ENCODE peak calls at places on chromosomes 7 and 10, in ten cellular contexts. One of them, this sample, is unnamed.

GRCh38 chr7:54664235-54665228 is 94.5 kb downstream of the SEC61G start:
- DNase-seq in cardiac muscle cell: peak; percentile 81
- DNase-seq in GM06990: peak; percentile 11
- DNase-seq in mucosa of descending colon: peak; percentile 77
- DNase-seq in stomach: peak; percentile 31
- DNase-seq in K562: peak; percentile 16
- DNase-seq in SK-N-MC: no peak
- DNase-seq in neural progenitor cell: peak; percentile 88
- DNase-seq in OCI-LY7: peak; percentile 1
- DNase-seq in PC-3: peak; percentile 69
- DNase-seq in this sample: peak; percentile 73

GRCh38 chr10:28678687-28679457 is 1.6 kb downstream of the BAMBI start:
- DNase-seq in cardiac muscle cell: peak; percentile 58
- DNase-seq in GM06990: no peak
- DNase-seq in mucosa of descending colon: no peak
- DNase-seq in stomach: no peak
- DNase-seq in K562: peak; percentile 46
- DNase-seq in SK-N-MC: no peak
- DNase-seq in neural progenitor cell: peak; percentile 47
- DNase-seq in OCI-LY7: peak; percentile 47
- DNase-seq in PC-3: peak; percentile 25
- DNase-seq in this sample: no peak

GRCh38 chr10:34713875-34714274 is 101.2 kb downstream of the PARD3 start:
- DNase-seq in cardiac muscle cell: no peak
- DNase-seq in GM06990: no peak
- DNase-seq in mucosa of descending colon: no peak
- DNase-seq in stomach: no peak
- DNase-seq in K562: no peak
- DNase-seq in SK-N-MC: no peak
- DNase-seq in neural progenitor cell: no peak
- DNase-seq in OCI-LY7: no peak
- DNase-seq in PC-3: peak; percentile 99
- DNase-seq in this sample: no peak

GRCh38 chr7:79823246-79823951 is 311.2 kb upstream of the GNAI1 start:
- DNase-seq in cardiac muscle cell: no peak
- DNase-seq in GM06990: no peak
- DNase-seq in mucosa of descending colon: no peak
- DNase-seq in stomach: no peak
- DNase-seq in K562: no peak
- DNase-seq in SK-N-MC: no peak
- DNase-seq in neural progenitor cell: no peak
- DNase-seq in OCI-LY7: no peak
- DNase-seq in PC-3: no peak
- DNase-seq in this sample: no peak

GRCh38 chr7:114979388-114979787 is 57.5 kb downstream of the MDFIC start:
- DNase-seq in cardiac muscle cell: no peak
- DNase-seq in GM06990: no peak
- DNase-seq in mucosa of descending colon: no peak
- DNase-seq in stomach: peak; percentile 61
- DNase-seq in K562: no peak
- DNase-seq in SK-N-MC: no peak
- DNase-seq in neural progenitor cell: no peak
- DNase-seq in OCI-LY7: no peak
- DNase-seq in PC-3: peak; percentile 83
- DNase-seq in this sample: no peak

GRCh38 chr10:32160866-32161265 is 104.6 kb upstream of the KIF5B start:
- DNase-seq in cardiac muscle cell: no peak
- DNase-seq in GM06990: no peak
- DNase-seq in mucosa of descending colon: no peak
- DNase-seq in stomach: no peak
- DNase-seq in K562: no peak
- DNase-seq in SK-N-MC: no peak
- DNase-seq in neural progenitor cell: no peak
- DNase-seq in OCI-LY7: no peak
- DNase-seq in PC-3: no peak
- DNase-seq in this sample: no peak

GRCh38 chr10:88154596-88155250 is 291.3 kb downstream of the PTEN start:
- DNase-seq in cardiac muscle cell: no peak
- DNase-seq in GM06990: no peak
- DNase-seq in mucosa of descending colon: no peak
- DNase-seq in stomach: no peak
- DNase-seq in K562: no peak
- DNase-seq in SK-N-MC: no peak
- DNase-seq in neural progenitor cell: no peak
- DNase-seq in OCI-LY7: no peak
- DNase-seq in PC-3: no peak
- DNase-seq in this sample: no peak

GRCh38 chr10:3357729-3358128 is 185.1 kb upstream of the PITRM1 start:
- DNase-seq in cardiac muscle cell: no peak
- DNase-seq in GM06990: no peak
- DNase-seq in mucosa of descending colon: no peak
- DNase-seq in stomach: no peak
- DNase-seq in K562: no peak
- DNase-seq in SK-N-MC: no peak
- DNase-seq in neural progenitor cell: no peak
- DNase-seq in OCI-LY7: no peak
- DNase-seq in PC-3: no peak
- DNase-seq in this sample: no peak

GRCh38 chr7:120554960-120555571 is 282.1 kb downstream of the KCND2 start:
- DNase-seq in cardiac muscle cell: peak; percentile 75
- DNase-seq in GM06990: no peak
- DNase-seq in mucosa of descending colon: no peak
- DNase-seq in stomach: no peak
- DNase-seq in K562: peak; percentile 45
- DNase-seq in SK-N-MC: peak; percentile 72
- DNase-seq in neural progenitor cell: peak; percentile 76
- DNase-seq in OCI-LY7: peak; percentile 39
- DNase-seq in PC-3: peak; percentile 71
- DNase-seq in this sample: no peak

GRCh38 chr7:117062300-117062699 is 109.0 kb downstream of the ST7 start:
- DNase-seq in cardiac muscle cell: no peak
- DNase-seq in GM06990: no peak
- DNase-seq in mucosa of descending colon: no peak
- DNase-seq in stomach: no peak
- DNase-seq in K562: no peak
- DNase-seq in SK-N-MC: no peak
- DNase-seq in neural progenitor cell: no peak
- DNase-seq in OCI-LY7: no peak
- DNase-seq in PC-3: peak; percentile 47
- DNase-seq in this sample: no peak

GRCh38 chr7:40843338-40844026 is 708.7 kb downstream of the SUGCT start:
- DNase-seq in cardiac muscle cell: no peak
- DNase-seq in GM06990: no peak
- DNase-seq in mucosa of descending colon: no peak
- DNase-seq in stomach: no peak
- DNase-seq in K562: no peak
- DNase-seq in SK-N-MC: no peak
- DNase-seq in neural progenitor cell: no peak
- DNase-seq in OCI-LY7: no peak
- DNase-seq in PC-3: no peak
- DNase-seq in this sample: no peak

GRCh38 chr10:30489291-30489823 is 55.4 kb downstream of the MAP3K8 start:
- DNase-seq in cardiac muscle cell: no peak
- DNase-seq in GM06990: no peak
- DNase-seq in mucosa of descending colon: no peak
- DNase-seq in stomach: no peak
- DNase-seq in K562: no peak
- DNase-seq in SK-N-MC: no peak
- DNase-seq in neural progenitor cell: peak; percentile 18
- DNase-seq in OCI-LY7: no peak
- DNase-seq in PC-3: no peak
- DNase-seq in this sample: no peak

GRCh38 chr7:138527746-138528223 is 67.7 kb downstream of the TRIM24 start:
- DNase-seq in cardiac muscle cell: peak; percentile 81
- DNase-seq in GM06990: no peak
- DNase-seq in mucosa of descending colon: no peak
- DNase-seq in stomach: no peak
- DNase-seq in K562: peak; percentile 55
- DNase-seq in SK-N-MC: no peak
- DNase-seq in neural progenitor cell: peak; percentile 2
- DNase-seq in OCI-LY7: peak; percentile 40
- DNase-seq in PC-3: no peak
- DNase-seq in this sample: no peak

GRCh38 chr7:26348987-26349809 is 57.5 kb downstream of the SNX10 start:
- DNase-seq in cardiac muscle cell: no peak
- DNase-seq in GM06990: no peak
- DNase-seq in mucosa of descending colon: no peak
- DNase-seq in stomach: no peak
- DNase-seq in K562: no peak
- DNase-seq in SK-N-MC: peak; percentile 35
- DNase-seq in neural progenitor cell: no peak
- DNase-seq in OCI-LY7: no peak
- DNase-seq in PC-3: peak; percentile 64
- DNase-seq in this sample: no peak

GRCh38 chr7:115574676-115575291 is 455.8 kb downstream of the TFEC start:
- DNase-seq in cardiac muscle cell: no peak
- DNase-seq in GM06990: no peak
- DNase-seq in mucosa of descending colon: no peak
- DNase-seq in stomach: no peak
- DNase-seq in K562: no peak
- DNase-seq in SK-N-MC: no peak
- DNase-seq in neural progenitor cell: peak; percentile 64
- DNase-seq in OCI-LY7: no peak
- DNase-seq in PC-3: no peak
- DNase-seq in this sample: no peak

GRCh38 chr10:77993612-77994011 is 35.7 kb downstream of the POLR3A start:
- DNase-seq in cardiac muscle cell: no peak
- DNase-seq in GM06990: no peak
- DNase-seq in mucosa of descending colon: no peak
- DNase-seq in stomach: no peak
- DNase-seq in K562: no peak
- DNase-seq in SK-N-MC: no peak
- DNase-seq in neural progenitor cell: peak; percentile 53
- DNase-seq in OCI-LY7: no peak
- DNase-seq in PC-3: no peak
- DNase-seq in this sample: no peak

GRCh38 chr10:119025776-119026175 is 3.7 kb upstream of the NANOS1 start:
- DNase-seq in cardiac muscle cell: no peak
- DNase-seq in GM06990: no peak
- DNase-seq in mucosa of descending colon: no peak
- DNase-seq in stomach: peak; percentile 76
- DNase-seq in K562: no peak
- DNase-seq in SK-N-MC: no peak
- DNase-seq in neural progenitor cell: no peak
- DNase-seq in OCI-LY7: no peak
- DNase-seq in PC-3: peak; percentile 6
- DNase-seq in this sample: no peak
- H3K4me3 ChIP-seq in cardiac muscle cell: no peak overlapping the region
- H3K4me3 ChIP-seq in GM06990: no peak overlapping the region
- H3K4me3 ChIP-seq in mucosa of descending colon: no peak overlapping the region
- H3K4me3 ChIP-seq in stomach: no peak overlapping the region
- H3K4me3 ChIP-seq in K562: no peak overlapping the region
- H3K4me3 ChIP-seq in SK-N-MC: no peak overlapping the region
- H3K4me3 ChIP-seq in neural progenitor cell: no peak overlapping the region
- H3K4me3 ChIP-seq in OCI-LY7: no peak overlapping the region
- H3K4me3 ChIP-seq in PC-3: no peak overlapping the region
- H3K4me3 ChIP-seq in this sample: no peak overlapping the region

GRCh38 chr10:7365029-7365750 is 45.6 kb downstream of the SFMBT2 start:
- DNase-seq in cardiac muscle cell: no peak
- DNase-seq in GM06990: no peak
- DNase-seq in mucosa of descending colon: no peak
- DNase-seq in stomach: no peak
- DNase-seq in K562: no peak
- DNase-seq in SK-N-MC: no peak
- DNase-seq in neural progenitor cell: no peak
- DNase-seq in OCI-LY7: no peak
- DNase-seq in PC-3: no peak
- DNase-seq in this sample: no peak
- H3K36me3 ChIP-seq in cardiac muscle cell: no peaks in the 10 kb centered on the region
- H3K36me3 ChIP-seq in GM06990: peaks cover 11% of the 10 kb centered on the region
- H3K36me3 ChIP-seq in mucosa of descending colon: no peaks in the 10 kb centered on the region
- H3K36me3 ChIP-seq in stomach: peaks cover 5% of the 10 kb centered on the region
- H3K36me3 ChIP-seq in K562: peaks cover 82% of the 10 kb centered on the region
- H3K36me3 ChIP-seq in SK-N-MC: no peaks in the 10 kb centered on the region
- H3K36me3 ChIP-seq in neural progenitor cell: peaks cover 6% of the 10 kb centered on the region
- H3K36me3 ChIP-seq in OCI-LY7: peaks cover 91% of the 10 kb centered on the region
- H3K36me3 ChIP-seq in PC-3: no peaks in the 10 kb centered on the region
- H3K36me3 ChIP-seq in this sample: peaks cover 53% of the 10 kb centered on the region

DNA sequence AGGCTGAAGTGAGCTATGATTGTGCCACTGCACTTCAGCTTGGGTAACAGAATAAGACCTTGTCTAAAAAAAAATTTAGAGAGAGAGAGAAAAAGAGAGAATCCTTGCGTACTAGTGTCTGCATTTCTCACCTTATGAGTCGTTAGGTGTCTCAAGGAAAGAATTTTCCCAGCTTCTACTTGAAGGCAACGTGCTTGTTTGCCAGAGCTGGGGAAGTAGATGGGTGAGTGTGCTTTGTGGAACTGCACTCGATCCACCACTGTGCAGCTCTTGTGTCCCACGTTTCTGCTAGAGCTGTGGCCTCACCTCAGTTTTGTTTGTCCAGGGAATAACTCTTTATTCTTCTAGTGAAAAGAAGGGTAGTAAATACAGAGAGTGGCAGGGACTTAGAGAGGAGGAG is 38.9 kb downstream of the HDAC9 start:
- DNase-seq in cardiac muscle cell: no peak
- DNase-seq in GM06990: no peak
- DNase-seq in mucosa of descending colon: no peak
- DNase-seq in stomach: no peak
- DNase-seq in K562: no peak
- DNase-seq in SK-N-MC: no peak
- DNase-seq in neural progenitor cell: no peak
- DNase-seq in OCI-LY7: no peak
- DNase-seq in PC-3: no peak
- DNase-seq in this sample: no peak
- H3K4me3 ChIP-seq in cardiac muscle cell: no peak overlapping the region
- H3K4me3 ChIP-seq in GM06990: no peak overlapping the region
- H3K4me3 ChIP-seq in mucosa of descending colon: no peak overlapping the region
- H3K4me3 ChIP-seq in stomach: no peak overlapping the region
- H3K4me3 ChIP-seq in K562: no peak overlapping the region
- H3K4me3 ChIP-seq in SK-N-MC: no peak overlapping the region
- H3K4me3 ChIP-seq in neural progenitor cell: no peak overlapping the region
- H3K4me3 ChIP-seq in OCI-LY7: peak overlapping the region; percentile 5
- H3K4me3 ChIP-seq in PC-3: no peak overlapping the region
- H3K4me3 ChIP-seq in this sample: no peak overlapping the region

GRCh38 chr10:12179616-12180015 is 16.1 kb downstream of the NUDT5 start:
- DNase-seq in cardiac muscle cell: no peak
- DNase-seq in GM06990: no peak
- DNase-seq in mucosa of descending colon: no peak
- DNase-seq in stomach: no peak
- DNase-seq in K562: no peak
- DNase-seq in SK-N-MC: no peak
- DNase-seq in neural progenitor cell: no peak
- DNase-seq in OCI-LY7: no peak
- DNase-seq in PC-3: no peak
- DNase-seq in this sample: no peak
- H3K36me3 ChIP-seq in cardiac muscle cell: peaks cover 35% of the 10 kb centered on the region
- H3K36me3 ChIP-seq in GM06990: peaks cover 4% of the 10 kb centered on the region
- H3K36me3 ChIP-seq in mucosa of descending colon: no peaks in the 10 kb centered on the region
- H3K36me3 ChIP-seq in stomach: peaks cover 13% of the 10 kb centered on the region
- H3K36me3 ChIP-seq in K562: peaks cover 78% of the 10 kb centered on the region
- H3K36me3 ChIP-seq in SK-N-MC: peaks cover 11% of the 10 kb centered on the region
- H3K36me3 ChIP-seq in neural progenitor cell: no peaks in the 10 kb centered on the region
- H3K36me3 ChIP-seq in OCI-LY7: peaks cover 79% of the 10 kb centered on the region
- H3K36me3 ChIP-seq in PC-3: no peaks in the 10 kb centered on the region
- H3K36me3 ChIP-seq in this sample: peaks cover 91% of the 10 kb centered on the region

This sample was measured in upper lobe of right lung.